ENCODE peak calls at places on chromosomes 5 and 9, in eight cellular contexts. R is HCT116, S is WERI-Rb-1, G is SK-N-MC, L is adrenal gland, E is GM23248, J is cardiac muscle cell, V is A673. M is an unnamed sample. For H3K36me3, the result is how much of the 10 kb centered on the place peaks cover.

GRCh38 chr5:59791131-59791485 is 102.4 kb downstream of the PDE4D start:
- DNase-seq in R (no peak), S (no peak), G (no peak), L (no peak), E (no peak), J (no peak), V (no peak), M (no peak)

GRCh38 chr5:56512314-56512996 is 279.3 kb upstream of the ANKRD55 start:
- DNase-seq in R (no peak), S (no peak), G (no peak), L (peak), E (peak), J (peak), V (no peak), M (no peak)

GRCh38 chr9:125977223-125977622 is 230.1 kb downstream of the PBX3 start:
- DNase-seq in R (no peak), S (no peak), G (no peak), L (no peak), E (peak), J (no peak), V (no peak), M (no peak)

GRCh38 chr9:27610622-27611021 is 37.3 kb upstream of the C9orf72 start:
- DNase-seq in R (no peak), S (no peak), G (no peak), L (no peak), E (no peak), J (no peak), V (no peak), M (no peak)

GRCh38 chr9:137181680-137182079 is 6.7 kb downstream of the ANAPC2 start:
- DNase-seq in R (no peak), S (no peak), G (no peak), L (no peak), E (no peak), J (no peak), V (no peak), M (no peak)

GRCh38 chr5:91586232-91586631 is 203.1 kb upstream of the ARRDC3 start:
- DNase-seq in R (no peak), S (no peak), G (no peak), L (no peak), E (no peak), J (no peak), V (no peak), M (no peak)

GRCh38 chr5:44807269-44807668 is 1.5 kb upstream of the MRPS30 start:
- DNase-seq in R (no peak), S (no peak), G (no peak), L (no peak), E (peak), J (no peak), V (no peak), M (no peak)

GRCh38 chr5:103561670-103562069 is 919 bp downstream of the NUDT12 start:
- DNase-seq in R (no peak), S (no peak), G (no peak), L (no peak), E (peak), J (no peak), V (no peak), M (no peak)

GRCh38 chr5:64680289-64680688 is 10.0 kb upstream of the SHISAL2B start:
- DNase-seq in R (no peak), S (peak), G (no peak), L (no peak), E (peak), J (no peak), V (peak), M (no peak)

GRCh38 chr5:77743181-77743580 is 33.0 kb downstream of the TBCA start:
- DNase-seq in R (no peak), S (no peak), G (no peak), L (peak), E (peak), J (peak), V (no peak), M (no peak)

GRCh38 chr9:16601991-16602390 is 268.5 kb downstream of the BNC2 start:
- DNase-seq in R (no peak), S (no peak), G (no peak), L (no peak), E (no peak), J (no peak), V (peak), M (no peak)

GRCh38 chr5:130323804-130324454 is 419.7 kb downstream of the CHSY3 start:
- DNase-seq in R (no peak), S (no peak), G (no peak), L (no peak), E (no peak), J (peak), V (no peak), M (no peak)

GRCh38 chr5:126805108-126805507 is 28.2 kb downstream of the LMNB1 start:
- DNase-seq in R (no peak), S (no peak), G (no peak), L (no peak), E (peak), J (peak), V (no peak), M (no peak)

GRCh38 chr5:42217791-42218190 is 205.4 kb upstream of the GHR start:
- DNase-seq in R (no peak), S (no peak), G (no peak), L (no peak), E (no peak), J (no peak), V (no peak), M (no peak)

GRCh38 chr5:51488803-51489642 is 105.8 kb downstream of the ISL1 start:
- DNase-seq in R (no peak), S (no peak), G (no peak), L (no peak), E (no peak), J (no peak), V (no peak), M (no peak)

GRCh38 chr9:78971505-78971904 is 600.3 kb upstream of the TLE4 start:
- DNase-seq in R (no peak), S (peak), G (no peak), L (no peak), E (no peak), J (no peak), V (no peak), M (no peak)

GRCh38 chr9:81076131-81076530 is 613.2 kb downstream of the TLE1 start:
- DNase-seq in R (no peak), S (no peak), G (no peak), L (no peak), E (no peak), J (no peak), V (no peak), M (no peak)

GRCh38 chr5:531749-532315 is 7.6 kb upstream of the SLC9A3 start:
- DNase-seq in R (no peak), S (no peak), G (no peak), L (no peak), E (no peak), J (no peak), V (no peak), M (no peak)

GRCh38 chr9:114938687-114939575 is 8.5 kb upstream of the TNFSF8 start:
- DNase-seq in R (no peak), S (no peak), G (peak), L (no peak), E (peak), J (peak), V (peak), M (no peak)

GRCh38 chr9:130536594-130537215 is 42.7 kb upstream of the FUBP3 start:
- DNase-seq in R (no peak), S (no peak), G (no peak), L (no peak), E (no peak), J (no peak), V (no peak), M (no peak)

GRCh38 chr9:18601956-18602355 is 128.0 kb downstream of the ADAMTSL1 start:
- DNase-seq in R (no peak), S (no peak), G (no peak), L (no peak), E (peak), J (no peak), V (no peak), M (no peak)

GRCh38 chr5:141525659-141526058 is 36.8 kb downstream of the PCDHGC5 start:
- DNase-seq in R (no peak), S (no peak), G (no peak), L (no peak), E (peak), J (no peak), V (no peak), M (no peak)

GRCh38 chr5:144247131-144247530 is 76.5 kb downstream of the KCTD16 start:
- DNase-seq in R (no peak), S (no peak), G (no peak), L (no peak), E (no peak), J (no peak), V (no peak), M (no peak)

GRCh38 chr9:109771796-109772525 is 8.0 kb upstream of the PALM2AKAP2 start:
- DNase-seq in R (no peak), S (no peak), G (no peak), L (no peak), E (peak), J (peak), V (no peak), M (no peak)

GRCh38 chr9:129273941-129274709 is 96.1 kb upstream of the IER5L start:
- DNase-seq in R (no peak), S (no peak), G (no peak), L (no peak), E (no peak), J (no peak), V (no peak), M (no peak)

GRCh38 chr5:127515693-127516440 is 1.6 kb upstream of the PRRC1 start:
- DNase-seq in R (no peak), S (no peak), G (no peak), L (no peak), E (peak), J (no peak), V (no peak), M (no peak)

GRCh38 chr9:89421595-89421994 is 76.3 kb downstream of the SEMA4D start:
- DNase-seq in R (no peak), S (no peak), G (no peak), L (no peak), E (peak), J (peak), V (no peak), M (no peak)

GRCh38 chr9:75964431-75964830 is 74.0 kb downstream of the PCSK5 start:
- DNase-seq in R (peak), S (no peak), G (no peak), L (no peak), E (no peak), J (no peak), V (no peak), M (no peak)

GRCh38 chr5:90351101-90351500 is 58.5 kb downstream of the CETN3 start:
- DNase-seq in R (no peak), S (no peak), G (no peak), L (no peak), E (no peak), J (no peak), V (no peak), M (no peak)

GRCh38 chr5:1815071-1815786 is 14.0 kb downstream of the NDUFS6 start:
- DNase-seq in R (no peak), S (peak), G (no peak), L (no peak), E (no peak), J (no peak), V (no peak), M (no peak)

GRCh38 chr5:173396311-173396993 is 68.2 kb upstream of the STC2 start:
- DNase-seq in R (peak), S (peak), G (no peak), L (no peak), E (peak), J (peak), V (peak), M (no peak)

GRCh38 chr9:123339666-123340414 is 16.2 kb upstream of the CRB2 start:
- DNase-seq in R (no peak), S (no peak), G (no peak), L (no peak), E (no peak), J (no peak), V (peak), M (no peak)
- H3K4me3 ChIP-seq in R (no peak), S (no peak), G (no peak), L (no peak), E (no peak), J (no peak), V (no peak), M (peak)

GRCh38 chr5:108753331-108753730 is 5.6 kb downstream of the FER start:
- DNase-seq in R (no peak), S (no peak), G (no peak), L (no peak), E (peak), J (no peak), V (no peak), M (no peak)
- H3K27ac ChIP-seq in R (no peak), S (no peak), G (peak), L (no peak), E (peak), J (no peak), V (peak), M (no peak)

GRCh38 chr5:171979606-171980005 is 26.8 kb downstream of the FBXW11 start:
- DNase-seq in R (no peak), S (no peak), G (no peak), L (no peak), E (no peak), J (no peak), V (no peak), M (no peak)

GRCh38 chr5:171978519-171978918 is 27.9 kb downstream of the FBXW11 start:
- DNase-seq in R (no peak), S (no peak), G (no peak), L (no peak), E (no peak), J (no peak), V (no peak), M (no peak)

GRCh38 chr5:171978016-171978415 is 28.4 kb downstream of the FBXW11 start:
- DNase-seq in R (no peak), S (no peak), G (no peak), L (no peak), E (no peak), J (no peak), V (no peak), M (no peak)

GRCh38 chr5:171981847-171982246 is 24.6 kb downstream of the FBXW11 start:
- DNase-seq in R (no peak), S (no peak), G (no peak), L (no peak), E (no peak), J (no peak), V (no peak), M (no peak)

GRCh38 chr5:171980729-171981128 is 25.7 kb downstream of the FBXW11 start:
- DNase-seq in R (no peak), S (no peak), G (no peak), L (no peak), E (no peak), J (no peak), V (no peak), M (no peak)
- H3K36me3 ChIP-seq in R (under half), S (under half), G (under half), L (under half), E (under half), J (under half), V (under half), M (under half)

GRCh38 chr5:133847886-133848285 is 120.5 kb downstream of the C5orf15 start:
- DNase-seq in R (no peak), S (no peak), G (no peak), L (no peak), E (no peak), J (no peak), V (no peak), M (no peak)

GRCh38 chr5:133848306-133848924 is 120.0 kb downstream of the C5orf15 start:
- DNase-seq in R (no peak), S (no peak), G (peak), L (no peak), E (no peak), J (no peak), V (no peak), M (no peak)

GRCh38 chr5:133846478-133847226 is 121.8 kb downstream of the C5orf15 start:
- DNase-seq in R (no peak), S (no peak), G (no peak), L (no peak), E (no peak), J (no peak), V (no peak), M (no peak)

GRCh38 chr5:133849116-133849515 is 119.3 kb downstream of the C5orf15 start:
- DNase-seq in R (no peak), S (no peak), G (no peak), L (no peak), E (no peak), J (no peak), V (no peak), M (no peak)

DNA sequence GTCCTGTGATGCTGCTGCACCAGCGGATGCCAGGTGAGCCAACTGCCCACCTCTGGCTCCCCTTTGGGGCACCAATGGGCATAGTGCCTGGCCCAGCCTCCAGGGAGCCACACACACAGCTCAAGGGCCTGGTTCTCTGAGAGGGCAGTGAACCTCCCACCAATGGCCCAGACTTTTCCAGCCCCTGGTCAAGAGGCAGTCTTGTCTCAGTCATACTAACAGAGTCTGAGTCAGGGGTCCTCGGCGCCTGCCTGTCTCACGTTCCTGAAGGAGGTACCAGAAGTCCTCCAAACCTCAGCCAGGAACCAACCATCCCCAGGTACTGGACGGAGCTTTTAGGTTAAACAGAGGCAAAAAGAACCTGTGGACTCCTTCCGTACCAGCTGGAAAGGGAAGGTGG is 121.1 kb downstream of the C5orf15 start:
- DNase-seq in R (no peak), S (no peak), G (no peak), L (no peak), E (no peak), J (no peak), V (no peak), M (no peak)
- H3K4me3 ChIP-seq in R (no peak), S (no peak), G (no peak), L (no peak), E (no peak), J (no peak), V (no peak), M (no peak)

DNA sequence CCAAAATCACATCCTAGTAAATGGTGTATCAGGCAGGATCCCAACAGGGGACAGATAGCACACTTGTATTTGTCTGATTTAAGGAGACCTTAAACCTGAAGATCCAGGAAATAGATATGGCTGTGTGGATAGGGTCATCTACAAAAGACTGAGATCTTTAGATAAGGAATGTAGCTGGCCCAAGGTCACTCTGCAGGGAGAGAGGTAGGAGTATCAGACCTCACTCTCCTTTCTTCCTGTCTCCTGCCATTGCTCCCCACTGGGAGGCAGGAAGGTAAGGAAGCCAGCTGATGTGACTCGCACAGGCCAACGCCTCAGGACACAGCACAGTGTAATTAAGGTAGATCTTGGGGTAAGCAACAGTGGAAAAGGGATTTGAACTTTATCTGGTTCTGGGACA is 85.8 kb downstream of the PLPPR1 start:
- DNase-seq in R (no peak), S (no peak), G (no peak), L (no peak), E (no peak), J (no peak), V (no peak), M (no peak)
- H3K27ac ChIP-seq in R (no peak), S (no peak), G (no peak), L (no peak), E (no peak), J (no peak), V (no peak), M (no peak)

GRCh38 chr5:76678056-76678455 is 37.9 kb upstream of the F2R start:
- DNase-seq in R (no peak), S (no peak), G (no peak), L (no peak), E (no peak), J (no peak), V (no peak), M (no peak)

GRCh38 chr5:76672242-76672641 is 43.7 kb upstream of the F2R start:
- DNase-seq in R (no peak), S (no peak), G (no peak), L (no peak), E (no peak), J (no peak), V (no peak), M (no peak)

GRCh38 chr5:76673125-76673524 is 42.8 kb upstream of the F2R start:
- DNase-seq in R (no peak), S (no peak), G (no peak), L (no peak), E (no peak), J (no peak), V (no peak), M (no peak)

GRCh38 chr5:76675364-76675763 is 40.6 kb upstream of the F2R start:
- DNase-seq in R (no peak), S (no peak), G (no peak), L (no peak), E (no peak), J (no peak), V (no peak), M (no peak)

DNA sequence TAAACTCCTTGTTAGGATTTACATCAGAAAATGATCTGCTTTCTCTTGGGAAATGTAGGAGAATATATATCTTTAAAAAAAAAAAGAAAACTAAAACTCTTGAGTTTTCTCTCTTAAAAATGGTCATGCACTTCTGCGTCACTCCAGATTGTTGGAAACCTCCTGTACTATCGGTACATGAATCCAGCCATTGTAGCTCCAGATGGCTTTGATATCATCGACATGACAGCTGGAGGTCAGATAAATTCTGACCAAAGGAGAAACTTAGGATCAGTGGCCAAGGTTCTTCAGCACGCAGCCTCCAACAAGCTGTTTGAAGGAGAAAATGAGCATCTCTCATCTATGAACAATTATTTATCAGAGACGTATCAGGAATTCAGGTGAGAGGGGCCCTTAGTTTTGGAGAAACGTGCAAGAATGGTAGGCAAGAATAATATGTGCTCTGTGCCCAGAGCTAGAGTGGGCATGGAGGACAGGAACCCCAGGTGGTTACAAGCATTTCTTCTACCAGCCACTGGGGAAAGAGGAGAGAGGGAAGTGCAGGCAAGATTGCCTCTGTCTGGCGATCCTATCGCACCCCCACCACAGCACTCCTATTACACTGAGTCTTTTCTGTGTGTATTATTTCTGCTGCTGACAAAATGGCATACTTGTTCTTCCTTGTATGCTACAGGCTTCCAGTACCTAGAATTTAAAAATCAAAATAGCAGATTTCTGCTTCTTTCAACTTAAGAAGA is 41.4 kb upstream of the F2R start:
- DNase-seq in R (no peak), S (no peak), G (no peak), L (no peak), E (no peak), J (no peak), V (no peak), M (no peak)
- H3K36me3 ChIP-seq in R (under half), S (under half), G (under half), L (under half), E (under half), J (under half), V (under half), M (under half)

GRCh38 chr5:5169466-5169865 is 29.3 kb downstream of the ADAMTS16 start:
- DNase-seq in R (no peak), S (no peak), G (no peak), L (no peak), E (no peak), J (no peak), V (no peak), M (no peak)
- H3K4me3 ChIP-seq in R (no peak), S (no peak), G (no peak), L (no peak), E (no peak), J (no peak), V (no peak), M (no peak)

DNA sequence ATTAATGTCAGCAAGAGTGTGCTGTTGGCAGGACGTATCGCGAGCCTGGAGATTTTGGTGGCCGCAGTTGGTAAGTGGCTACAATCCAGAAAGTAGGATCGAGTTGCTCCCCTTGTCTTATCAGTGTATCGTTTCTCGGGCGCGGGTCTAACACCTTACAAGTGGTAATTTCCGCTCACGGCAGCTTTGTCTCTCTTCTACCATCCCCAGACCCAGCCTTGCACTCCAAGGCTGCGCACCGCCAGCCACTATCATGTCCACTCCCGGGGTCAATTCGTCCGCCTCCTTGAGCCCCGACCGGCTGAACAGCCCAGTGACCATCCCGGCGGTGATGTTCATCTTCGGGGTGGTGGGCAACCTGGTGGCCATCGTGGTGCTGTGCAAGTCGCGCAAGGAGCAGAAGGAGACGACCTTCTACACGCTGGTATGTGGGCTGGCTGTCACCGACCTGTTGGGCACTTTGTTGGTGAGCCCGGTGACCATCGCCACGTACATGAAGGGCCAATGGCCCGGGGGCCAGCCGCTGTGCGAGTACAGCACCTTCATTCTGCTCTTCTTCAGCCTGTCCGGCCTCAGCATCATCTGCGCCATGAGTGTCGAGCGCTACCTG is 1.1 kb downstream of the PTGER4 start:
- DNase-seq in R (no peak), S (peak), G (no peak), L (peak), E (no peak), J (no peak), V (peak), M (no peak)
- H3K27ac ChIP-seq in R (no peak), S (no peak), G (no peak), L (peak), E (no peak), J (no peak), V (no peak), M (peak)

M was measured in vagina.